ENCODE peak calls at places on chromosomes 12 and 14, in six cellular contexts. S is nephron progenitor cell; W is stimulated activated CD4-positive, alpha-beta T cell treated with anti-CD3 and anti-CD28 coated beads, Interleukin-15, amount 100 ng/mL, for 24 hours; U is stimulated activated CD8-positive, alpha-beta memory T cell treated with anti-CD3 and anti-CD28 coated beads, Interleukin-15, amount 100 ng/mL, for 48 hours; V is ovary; H is activated CD4-positive, alpha-beta T cell treated with anti-CD3 and anti-CD28 coated beads, Interleukin-2, amount 50 U/mL, for 1 hour. O is an unnamed sample.

GRCh38 chr12:94831081-94831747 is 172.3 kb downstream of the NDUFA12 start:
- DNase-seq in V (no peak), W (peak), H (no peak), S (no peak), U (no peak), O (no peak)

GRCh38 chr12:120247183-120247582 is 18.3 kb downstream of the PXN start:
- DNase-seq in W (no peak), U (no peak), V (no peak), H (no peak), S (no peak), O (no peak)

GRCh38 chr12:115452751-115453281 is 768.8 kb upstream of the TBX3 start:
- DNase-seq in V (no peak), U (no peak), W (no peak), S (no peak), H (no peak), O (no peak)

GRCh38 chr12:25496098-25496587 is 56.9 kb downstream of the LMNTD1 start:
- DNase-seq in W (no peak), S (no peak), V (no peak), U (no peak), H (no peak), O (no peak)

GRCh38 chr14:65958664-65959562 is 527.3 kb upstream of the CCDC196 start:
- DNase-seq in H (no peak), W (no peak), V (no peak), S (no peak), U (no peak), O (peak)

GRCh38 chr14:69987416-69988144 is 108.4 kb downstream of the SMOC1 start:
- DNase-seq in U (no peak), H (no peak), W (no peak), V (no peak), S (no peak), O (no peak)

GRCh38 chr14:68144051-68144681 is 324.6 kb downstream of the RAD51B start:
- DNase-seq in U (no peak), S (no peak), H (no peak), V (no peak), W (no peak), O (peak)

GRCh38 chr12:7130537-7130790 is 293 bp downstream of the CLSTN3 start:
- DNase-seq in S (no peak), U (no peak), H (no peak), V (no peak), W (no peak), O (no peak)

GRCh38 chr12:107530706-107531105 is 154.9 kb upstream of the PWP1 start:
- DNase-seq in V (no peak), S (no peak), W (no peak), U (no peak), H (no peak), O (no peak)

GRCh38 chr12:72141381-72141780 is 130.8 kb upstream of the TRHDE start:
- DNase-seq in S (no peak), V (no peak), H (no peak), U (no peak), W (no peak), O (peak)

GRCh38 chr12:117188961-117189724 is 1.1 kb downstream of the FBXO21 start:
- DNase-seq in U (no peak), V (peak), H (no peak), W (no peak), S (no peak), O (no peak)

GRCh38 chr14:64501326-64502171 is 2.1 kb downstream of the ZBTB25 start:
- DNase-seq in V (peak), S (peak), W (no peak), U (no peak), H (no peak), O (peak)

GRCh38 chr14:103705158-103705523 is 10.1 kb downstream of the XRCC3 start:
- DNase-seq in S (no peak), U (no peak), H (no peak), V (peak), W (no peak), O (no peak)

GRCh38 chr14:63852271-63852816 is 460 bp upstream of the SYNE2 start:
- DNase-seq in W (no peak), U (no peak), H (no peak), V (no peak), S (no peak), O (no peak)

GRCh38 chr14:96614528-96614927 is 112.3 kb downstream of the PAPOLA start:
- DNase-seq in U (no peak), V (no peak), H (no peak), S (no peak), W (no peak), O (no peak)

GRCh38 chr14:90850487-90850886 is 34.3 kb upstream of the TTC7B start:
- DNase-seq in V (no peak), S (no peak), U (no peak), H (no peak), W (no peak), O (peak)

GRCh38 chr12:57091633-57092528 is 3.0 kb downstream of the NAB2 start:
- DNase-seq in S (no peak), V (peak), U (no peak), H (no peak), W (no peak), O (no peak)

GRCh38 chr12:3137814-3138445 is 60.8 kb downstream of the TSPAN9 start:
- DNase-seq in U (no peak), S (no peak), H (no peak), V (no peak), W (no peak), O (no peak)

GRCh38 chr12:109771746-109772621 is 58.4 kb downstream of the FAM222A start:
- DNase-seq in H (no peak), U (no peak), V (peak), S (no peak), W (no peak), O (no peak)

GRCh38 chr14:90300649-90301048 is 31.1 kb downstream of the NRDE2 start:
- DNase-seq in S (no peak), W (no peak), V (no peak), H (no peak), U (no peak), O (no peak)